ENCODE peak calls at places on chromosomes 7 and 10, in nine cellular contexts. K is esophagus squamous epithelium, O is hepatocyte, J is lung, H is NT2/D1, P is mucosa of descending colon, N is adrenal gland, U is transverse colon, D is GM23338. X is an unnamed sample.

GRCh38 chr7:77537136-77537594 is at the start of gene PTPN12:
- DNase-seq in K (no peak), O (no peak), J (no peak), H (peak; percentile 65), P (no peak), N (no peak), U (no peak), D (peak; percentile 74), X (peak; percentile 83)

GRCh38 chr7:94182066-94182465 is 177.9 kb upstream of the BET1 start:
- DNase-seq in K (no peak), O (peak; percentile 20), J (no peak), H (no peak), P (no peak), N (no peak), U (no peak), D (no peak), X (no peak)

GRCh38 chr10:51698473-51699063 is 827 bp downstream of the CSTF2T start:
- DNase-seq in K (no peak), O (no peak), J (no peak), H (no peak), P (peak; percentile 54), N (peak; percentile 34), U (no peak), D (peak; percentile 28), X (no peak)

GRCh38 chr10:17836917-17837316 is 27.8 kb downstream of the MRC1 start:
- DNase-seq in K (no peak), O (peak; percentile 71), J (peak; percentile 36), H (peak; percentile 16), P (no peak), N (peak; percentile 43), U (peak; percentile 60), D (peak; percentile 50), X (peak; percentile 57)

GRCh38 chr7:155456772-155457543 is 971 bp upstream of the EN2 start:
- DNase-seq in K (no peak), O (peak; percentile 82), J (peak; percentile 40), H (no peak), P (no peak), N (peak; percentile 66), U (peak; percentile 56), D (peak; percentile 84), X (no peak)

GRCh38 chr10:8830064-8830463 is 775.6 kb downstream of the GATA3 start:
- DNase-seq in K (no peak), O (no peak), J (no peak), H (no peak), P (no peak), N (no peak), U (no peak), D (no peak), X (no peak)

GRCh38 chr10:101607124-101607523 is 19.0 kb downstream of the DPCD start:
- DNase-seq in K (no peak), O (no peak), J (no peak), H (peak; percentile 51), P (no peak), N (no peak), U (no peak), D (peak; percentile 20), X (no peak)

GRCh38 chr10:117553171-117553814 is 10.7 kb downstream of the EMX2 start:
- DNase-seq in K (no peak), O (no peak), J (no peak), H (no peak), P (no peak), N (no peak), U (no peak), D (peak; percentile 72), X (no peak)

GRCh38 chr7:119256446-119257131 is 1016.4 kb upstream of the KCND2 start:
- DNase-seq in K (no peak), O (no peak), J (no peak), H (no peak), P (no peak), N (no peak), U (no peak), D (no peak), X (no peak)

GRCh38 chr10:3468919-3469638 is 296.5 kb upstream of the PITRM1 start:
- DNase-seq in K (no peak), O (peak; percentile 69), J (peak; percentile 66), H (no peak), P (no peak), N (peak; percentile 53), U (peak; percentile 23), D (no peak), X (no peak)

GRCh38 chr7:43666938-43667337 is 62.4 kb downstream of the COA1 start:
- DNase-seq in K (no peak), O (no peak), J (no peak), H (no peak), P (no peak), N (no peak), U (no peak), D (no peak), X (no peak)

GRCh38 chr10:87861566-87861952 is 1.8 kb downstream of the KLLN start:
- DNase-seq in K (no peak), O (peak; percentile 87), J (peak; percentile 79), H (no peak), P (peak; percentile 87), N (peak; percentile 86), U (peak; percentile 79), D (peak; percentile 63), X (no peak)

GRCh38 chr7:86913709-86914108 is 145.7 kb downstream of the ELAPOR2 start:
- DNase-seq in K (no peak), O (no peak), J (no peak), H (no peak), P (no peak), N (no peak), U (no peak), D (no peak), X (no peak)

GRCh38 chr7:155804897-155805825 is 7.1 kb downstream of the SHH start:
- DNase-seq in K (no peak), O (peak; percentile 81), J (no peak), H (peak; percentile 75), P (peak; percentile 57), N (no peak), U (peak; percentile 61), D (peak; percentile 87), X (peak; percentile 86)

GRCh38 chr10:75876710-75877109 is 445.3 kb downstream of the LRMDA start:
- DNase-seq in K (no peak), O (no peak), J (no peak), H (peak; percentile 23), P (no peak), N (no peak), U (no peak), D (no peak), X (no peak)

GRCh38 chr7:128774029-128774689 is 1.4 kb downstream of the OPN1SW start:
- DNase-seq in K (no peak), O (no peak), J (no peak), H (no peak), P (no peak), N (no peak), U (no peak), D (no peak), X (no peak)

GRCh38 chr7:66344166-66344565 is 139.0 kb downstream of the TPST1 start:
- DNase-seq in K (no peak), O (no peak), J (no peak), H (no peak), P (no peak), N (no peak), U (no peak), D (no peak), X (no peak)
- H3K36me3 ChIP-seq in K (no peaks in the 10 kb centered on the region), O (no peaks in the 10 kb centered on the region), J (no peaks in the 10 kb centered on the region), H (no peaks in the 10 kb centered on the region), P (no peaks in the 10 kb centered on the region), N (no peaks in the 10 kb centered on the region), U (no peaks in the 10 kb centered on the region), D (no peaks in the 10 kb centered on the region), X (no peaks in the 10 kb centered on the region)

GRCh38 chr7:157005456-157006204 is 4.8 kb downstream of the MNX1 start:
- DNase-seq in K (no peak), O (no peak), J (no peak), H (no peak), P (no peak), N (no peak), U (no peak), D (peak; percentile 68), X (no peak)
- H3K4me1 ChIP-seq in K (peaks cover 32% of the 10 kb centered on the region), O (peaks cover 33% of the 10 kb centered on the region), J (no peaks in the 10 kb centered on the region), H (peaks cover 2% of the 10 kb centered on the region), P (peaks cover 34% of the 10 kb centered on the region), N (peaks cover 15% of the 10 kb centered on the region), U (peaks cover 48% of the 10 kb centered on the region), D (peaks cover 63% of the 10 kb centered on the region), X (peaks cover 8% of the 10 kb centered on the region)

GRCh38 chr10:119575998-119576397 is 20.8 kb downstream of the TIAL1 start:
- DNase-seq in K (no peak), O (no peak), J (no peak), H (no peak), P (no peak), N (no peak), U (no peak), D (no peak), X (no peak)
- H3K36me3 ChIP-seq in K (peaks cover 91% of the 10 kb centered on the region), O (no peaks in the 10 kb centered on the region), J (peaks cover 21% of the 10 kb centered on the region), H (peaks cover 72% of the 10 kb centered on the region), P (peaks cover 12% of the 10 kb centered on the region), N (peaks cover 69% of the 10 kb centered on the region), U (peaks cover 61% of the 10 kb centered on the region), D (peaks cover 54% of the 10 kb centered on the region), X (peaks cover 63% of the 10 kb centered on the region)

DNA sequence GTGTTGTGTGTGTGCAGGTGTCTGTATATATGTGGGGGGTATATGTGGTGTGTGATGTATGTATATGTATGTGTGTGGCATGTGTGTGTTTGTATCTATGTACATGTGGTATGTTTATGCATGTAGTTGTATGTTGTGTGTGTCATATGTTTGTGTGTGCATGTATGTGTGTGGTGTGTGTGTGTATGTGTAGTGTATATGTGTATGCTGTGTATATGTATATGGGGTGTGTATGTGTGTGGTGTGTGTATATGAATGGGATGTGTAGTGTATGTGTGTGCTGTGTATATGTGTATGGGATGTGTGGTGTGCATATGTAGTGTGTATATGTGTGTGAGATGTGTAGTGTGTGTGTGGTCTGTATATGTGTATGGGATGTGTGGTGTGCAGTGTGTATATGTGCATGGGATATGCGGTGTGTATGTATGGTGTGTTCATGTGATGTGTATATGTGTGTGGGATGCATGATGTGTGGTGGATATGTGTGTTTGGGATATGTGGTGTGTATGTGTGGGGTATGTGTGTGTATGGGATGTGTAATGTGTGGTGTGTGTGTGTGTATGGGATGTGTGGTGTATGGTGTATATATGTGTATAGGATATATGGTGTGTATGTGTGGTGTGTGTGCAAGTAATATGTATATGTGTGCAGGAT is 30.0 kb downstream of the IKZF1 start:
- DNase-seq in K (no peak), O (no peak), J (no peak), H (no peak), P (no peak), N (no peak), U (no peak), D (no peak), X (no peak)
- H3K4me1 ChIP-seq in K (peaks cover 4% of the 10 kb centered on the region), O (no peaks in the 10 kb centered on the region), J (no peaks in the 10 kb centered on the region), H (peaks cover 7% of the 10 kb centered on the region), P (no peaks in the 10 kb centered on the region), N (no peaks in the 10 kb centered on the region), U (no peaks in the 10 kb centered on the region), D (peaks cover 5% of the 10 kb centered on the region), X (peaks cover 11% of the 10 kb centered on the region)

GRCh38 chr7:107573537-107573936 is 6.5 kb upstream of the BCAP29 start:
- DNase-seq in K (no peak), O (no peak), J (no peak), H (no peak), P (no peak), N (no peak), U (no peak), D (no peak), X (no peak)
- H3K36me3 ChIP-seq in K (peaks cover 57% of the 10 kb centered on the region), O (no peaks in the 10 kb centered on the region), J (no peaks in the 10 kb centered on the region), H (peaks cover 30% of the 10 kb centered on the region), P (no peaks in the 10 kb centered on the region), N (no peaks in the 10 kb centered on the region), U (no peaks in the 10 kb centered on the region), D (peaks cover 10% of the 10 kb centered on the region), X (peaks cover 7% of the 10 kb centered on the region)

DNA sequence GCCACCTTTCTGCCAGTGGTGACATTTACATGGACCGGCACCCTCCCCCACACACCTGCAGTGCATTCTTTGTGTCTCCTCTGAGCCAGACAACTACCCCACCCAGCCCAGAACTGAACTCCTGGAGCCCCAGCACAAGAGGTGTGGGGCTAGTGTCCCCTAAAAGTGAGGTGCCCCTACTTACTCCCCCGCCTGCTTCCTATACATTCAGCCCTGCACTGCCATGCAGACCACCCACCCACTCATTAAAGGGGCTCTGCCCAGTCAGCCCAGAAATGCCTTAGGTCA is 1.9 kb downstream of the SAP25 start:
- DNase-seq in K (no peak), O (peak; percentile 66), J (no peak), H (no peak), P (no peak), N (peak; percentile 47), U (no peak), D (peak; percentile 58), X (no peak)
- H3K4me1 ChIP-seq in K (peaks cover 12% of the 10 kb centered on the region), O (peaks cover 41% of the 10 kb centered on the region), J (no peaks in the 10 kb centered on the region), H (peaks cover 26% of the 10 kb centered on the region), P (peaks cover 32% of the 10 kb centered on the region), N (peaks cover 37% of the 10 kb centered on the region), U (peaks cover 32% of the 10 kb centered on the region), D (peaks cover 36% of the 10 kb centered on the region), X (peaks cover 11% of the 10 kb centered on the region)

X was measured in BE2C.